ENCODE peak calls at places on chromosomes 13 and 19, in six cellular contexts. V, H, D, J, G and I are unnamed samples.

GRCh38 chr19:13459351-13459750 is 46.9 kb downstream of the CACNA1A start:
- DNase-seq in G (no peak), V (no peak), H (peak), D (no peak), J (no peak), I (no peak)

GRCh38 chr13:109288151-109288709 is 498.2 kb downstream of the IRS2 start:
- DNase-seq in G (no peak), H (no peak), D (no peak), J (no peak), V (no peak), I (no peak)

GRCh38 chr13:83386609-83387008 is 495.7 kb downstream of the SLITRK1 start:
- DNase-seq in G (no peak), V (no peak), J (no peak), H (no peak), D (no peak), I (no peak)

GRCh38 chr19:17553256-17553655 is 2.2 kb upstream of the COLGALT1 start:
- DNase-seq in V (peak), D (no peak), H (no peak), G (no peak), J (peak), I (peak)

GRCh38 chr13:62682788-62683187 is 1267.1 kb upstream of the PCDH20 start:
- DNase-seq in D (no peak), J (no peak), H (no peak), V (no peak), G (no peak), I (no peak)

GRCh38 chr13:46684287-46685001 is 112.5 kb downstream of the ESD start:
- DNase-seq in G (no peak), H (no peak), J (no peak), V (no peak), D (no peak), I (no peak)

GRCh38 chr13:61765181-61765742 is 349.6 kb upstream of the PCDH20 start:
- DNase-seq in H (no peak), V (no peak), G (no peak), D (no peak), J (no peak), I (no peak)

GRCh38 chr13:50911051-50911690 is 1.6 kb downstream of the RNASEH2B start:
- DNase-seq in G (no peak), J (no peak), V (no peak), D (no peak), H (no peak), I (no peak)

GRCh38 chr13:28046981-28047380 is 53.4 kb downstream of the FLT3 start:
- DNase-seq in H (no peak), G (no peak), D (no peak), V (no peak), J (no peak), I (no peak)

GRCh38 chr13:29472317-29472961 is 123.0 kb downstream of the SLC7A1 start:
- DNase-seq in V (no peak), J (no peak), H (peak), D (peak), G (peak), I (no peak)

GRCh38 chr19:32890326-32890725 is 20.8 kb upstream of the SLC7A9 start:
- DNase-seq in V (peak), D (no peak), G (no peak), H (no peak), J (no peak), I (no peak)

GRCh38 chr19:48966541-48967345 is 1.6 kb downstream of the FTL start:
- DNase-seq in J (no peak), V (no peak), H (no peak), G (no peak), D (no peak), I (no peak)

GRCh38 chr19:11191273-11191755 is 6.0 kb downstream of the KANK2 start:
- DNase-seq in H (peak), G (peak), V (peak), D (no peak), J (peak), I (peak)

GRCh38 chr13:50149143-50149703 is 134.0 kb downstream of the KCNRG start:
- DNase-seq in G (no peak), H (no peak), D (no peak), J (no peak), V (no peak), I (no peak)

GRCh38 chr19:42121666-42122069 is 10.6 kb downstream of the POU2F2 start:
- DNase-seq in H (no peak), D (no peak), G (no peak), J (no peak), V (peak), I (no peak)

GRCh38 chr13:66644855-66645460 is 585.2 kb downstream of the PCDH9 start:
- DNase-seq in J (no peak), V (no peak), H (no peak), D (no peak), G (no peak), I (no peak)

GRCh38 chr19:5214371-5214770 is 126.2 kb downstream of the PTPRS start:
- DNase-seq in G (no peak), H (no peak), V (no peak), J (no peak), D (no peak), I (no peak)

GRCh38 chr13:99468971-99469545 is 32.2 kb upstream of the TM9SF2 start:
- DNase-seq in D (no peak), H (no peak), G (no peak), V (no peak), J (no peak), I (no peak)

GRCh38 chr19:5247957-5248705 is 92.5 kb downstream of the PTPRS start:
- DNase-seq in H (no peak), V (no peak), D (no peak), J (no peak), G (no peak), I (no peak)

GRCh38 chr13:50543767-50544166 is 299.7 kb downstream of the DLEU7 start:
- DNase-seq in V (no peak), D (no peak), H (no peak), J (no peak), G (no peak), I (no peak)

GRCh38 chr13:46341112-46341711 is 45.8 kb downstream of the RUBCNL start:
- DNase-seq in V (no peak), H (no peak), G (no peak), D (no peak), J (no peak), I (no peak)

GRCh38 chr19:4172861-4173473 is 9.4 kb downstream of the SIRT6 start:
- DNase-seq in G (peak), H (peak), D (peak), V (no peak), J (peak), I (peak)

GRCh38 chr19:46886546-46887239 is 25.9 kb downstream of the ARHGAP35 start:
- DNase-seq in H (no peak), D (no peak), V (no peak), G (no peak), J (no peak), I (no peak)

GRCh38 chr13:73536865-73537264 is 478.1 kb downstream of the KLF5 start:
- DNase-seq in V (no peak), H (no peak), D (no peak), G (no peak), J (no peak), I (no peak)

GRCh38 chr19:56223481-56223880 is 21.4 kb downstream of the ZSCAN5C start:
- DNase-seq in H (no peak), D (no peak), G (no peak), J (no peak), V (peak), I (no peak)

GRCh38 chr13:98528663-98529064 is 48.2 kb downstream of the STK24 start:
- DNase-seq in H (no peak), G (no peak), J (no peak), V (no peak), D (no peak), I (no peak)

DNA sequence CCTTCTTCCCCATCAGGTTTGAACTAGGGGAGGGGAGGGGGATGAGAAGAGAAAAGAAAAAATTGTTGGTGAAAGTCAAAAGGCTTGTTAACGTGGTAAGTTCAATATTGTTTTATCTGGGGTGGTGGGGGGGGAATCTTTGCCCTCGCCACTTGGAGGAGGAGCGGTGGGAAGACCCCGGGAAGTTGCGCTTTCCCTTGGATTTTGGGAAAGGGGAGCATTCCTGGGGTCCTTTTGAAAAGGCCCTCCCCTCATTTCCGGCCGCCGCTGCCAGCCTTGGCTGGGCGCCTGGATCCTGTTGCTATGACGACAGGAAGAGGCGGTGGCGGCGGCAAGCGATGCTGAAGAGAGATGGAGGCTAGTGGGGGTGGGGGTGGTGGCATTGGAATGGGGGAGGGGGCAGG is 4.6 kb upstream of the CACNG8 start:
- DNase-seq in D (no peak), J (no peak), V (no peak), H (peak), G (no peak), I (no peak)
- H3K4me3 ChIP-seq in D (no peak), J (no peak), V (no peak), H (peak), G (no peak), I (no peak)

GRCh38 chr19:51691122-51692064 is 1.7 kb upstream of the SPACA6 start:
- DNase-seq in J (no peak), D (no peak), V (peak), G (no peak), H (no peak), I (no peak)
- TF ChIP-seq POLR2A in J (peak), D (no peak), V (no peak), G (no peak), H (no peak), I (no peak)

DNA sequence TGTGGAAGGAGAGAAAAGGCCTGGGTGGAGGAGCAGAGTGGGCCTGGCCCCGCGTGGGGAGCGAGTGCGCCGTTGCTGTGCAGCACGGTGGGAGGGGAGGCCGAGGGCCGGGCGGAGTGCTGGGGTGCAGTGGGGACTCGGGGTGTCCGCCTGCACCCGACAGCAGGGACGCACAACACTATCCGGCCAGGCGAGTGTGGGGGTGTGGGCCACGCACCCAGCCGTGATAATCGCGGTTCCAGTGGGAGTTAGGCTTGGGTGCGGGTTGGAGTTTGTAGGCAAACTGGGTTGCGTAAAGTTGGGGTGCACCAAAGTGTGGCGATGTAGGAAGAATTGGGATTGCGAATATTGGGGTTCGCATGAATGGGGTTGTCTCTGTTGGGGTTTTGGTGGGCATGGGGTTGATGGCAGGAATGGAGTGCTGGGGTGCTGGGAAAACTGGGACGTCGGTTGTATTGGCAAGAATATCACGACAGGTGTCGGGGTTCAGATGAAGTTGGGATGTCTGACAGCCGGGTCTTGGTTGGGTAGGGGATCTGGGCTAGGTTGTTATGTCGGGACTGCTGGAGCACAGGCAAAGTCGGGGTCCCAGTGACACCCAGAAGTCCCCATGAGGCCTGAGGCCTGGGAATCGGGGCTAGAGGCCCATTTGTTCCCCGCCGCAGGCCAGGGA is 604 bp upstream of the CIRBP start:
- DNase-seq in G (no peak), V (no peak), H (no peak), D (no peak), J (no peak), I (peak)
- H3K4me3 ChIP-seq in G (peak), V (no peak), H (no peak), D (no peak), J (peak), I (peak)

GRCh38 chr19:45528149-45528743 is 21.0 kb downstream of the VASP start:
- DNase-seq in J (no peak), H (peak), D (peak), V (no peak), G (no peak), I (no peak)
- TF ChIP-seq POLR2A in J (no peak), H (peak), D (no peak), V (no peak), G (no peak), I (no peak)

GRCh38 chr13:113863511-113864302 is at the start of gene GAS6:
- DNase-seq in H (peak), J (peak), G (peak), D (peak), V (peak), I (peak)

GRCh38 chr13:113862191-113862765 is 1.6 kb downstream of the GAS6 start:
- DNase-seq in G (no peak), H (peak), J (peak), D (peak), V (peak), I (peak)

GRCh38 chr13:113862766-113863510 is 938 bp downstream of the GAS6 start:
- DNase-seq in J (peak), H (peak), D (peak), V (peak), G (peak), I (peak)

GRCh38 chr13:113861433-113862030 is 2.3 kb downstream of the GAS6 start:
- DNase-seq in V (peak), H (peak), G (no peak), D (peak), J (peak), I (no peak)

GRCh38 chr13:113864303-113864890 is 521 bp upstream of the GAS6 start:
- DNase-seq in V (peak), J (no peak), D (peak), H (no peak), G (no peak), I (no peak)
- H3K4me3 ChIP-seq in V (peak), J (peak), D (no peak), H (peak), G (peak), I (peak)

GRCh38 chr19:35740108-35740422 is 2.2 kb downstream of the IGFLR1 start:
- DNase-seq in D (no peak), G (no peak), V (no peak), H (no peak), J (no peak), I (no peak)

GRCh38 chr19:35741216-35741541 is 1.1 kb downstream of the IGFLR1 start:
- DNase-seq in J (no peak), H (no peak), D (no peak), V (no peak), G (no peak), I (no peak)

GRCh38 chr19:35739275-35740107 is 2.8 kb downstream of the IGFLR1 start:
- DNase-seq in J (peak), H (peak), D (no peak), V (no peak), G (no peak), I (no peak)

GRCh38 chr19:35742121-35742724 is at the start of gene IGFLR1:
- DNase-seq in G (peak), H (no peak), V (no peak), D (no peak), J (no peak), I (no peak)

DNA sequence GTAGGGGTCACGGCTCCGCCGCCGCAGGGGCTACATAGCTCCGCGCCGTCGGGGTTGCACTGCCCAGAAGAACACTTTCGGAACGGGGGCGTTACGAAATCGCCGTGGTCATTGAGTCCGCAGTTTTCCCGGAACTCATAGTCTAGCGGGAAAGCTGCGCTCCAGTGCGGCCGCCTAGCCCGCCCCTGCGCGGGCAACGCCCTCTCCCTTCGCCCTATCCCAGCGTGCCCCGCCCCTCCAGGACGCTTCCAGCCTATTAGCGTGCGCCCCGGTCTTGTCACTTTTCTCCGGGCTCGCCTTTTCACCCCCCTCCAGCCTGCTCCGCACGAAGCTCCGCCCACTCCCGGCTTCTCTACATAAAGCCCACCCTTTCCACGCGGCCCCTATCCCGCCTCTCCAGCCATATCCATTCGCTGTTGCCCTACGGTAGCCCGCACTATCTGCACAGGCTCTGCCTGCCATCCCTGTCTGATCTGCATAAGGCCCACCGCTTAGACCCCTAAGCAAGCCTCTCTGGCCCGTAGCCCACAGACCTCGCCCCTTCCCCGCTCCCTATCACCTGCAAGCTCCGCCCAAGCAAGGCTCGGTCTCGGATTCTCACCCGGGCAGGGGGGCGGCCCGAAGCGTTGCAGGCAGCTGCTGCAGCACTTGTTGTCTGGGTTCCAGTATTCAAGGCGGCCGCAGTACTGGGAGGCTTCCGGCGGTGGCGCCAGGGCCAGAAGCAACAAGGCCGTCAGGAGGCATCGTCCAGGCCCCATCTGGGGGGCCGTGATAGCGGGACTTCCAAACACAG is 1.6 kb downstream of the IGFLR1 start:
- DNase-seq in G (peak), H (peak), J (peak), V (peak), D (peak), I (peak)
- TF ChIP-seq POLR2A in G (no peak), H (no peak), J (peak), V (no peak), D (peak), I (peak)

GRCh38 chr13:112635323-112635722 is 47.4 kb upstream of the TUBGCP3 start:
- DNase-seq in H (no peak), V (no peak), J (no peak), D (no peak), G (no peak), I (no peak)
- H3K4me3 ChIP-seq in H (no peak), V (no peak), J (no peak), D (no peak), G (no peak), I (no peak)